ENCODE peak calls at places on chromosomes 16 and 17, in six cellular contexts. One of them, this sample, is unnamed.
A peak's percentile ranks its signal among the peaks of the same experiment; 100 is the strongest.

GRCh38 chr17:32267690-32268205 is 2.1 kb downstream of the RHBDL3 start:
- DNase-seq in heart right ventricle: no peak
- DNase-seq in stomach: no peak
- DNase-seq in A549: no peak
- DNase-seq in AG10803: no peak
- DNase-seq in AG04449: no peak
- DNase-seq in this sample: no peak

GRCh38 chr16:83813818-83814653 is 6.3 kb downstream of the HSBP1 start:
- DNase-seq in AG10803: peak; percentile 92
- DNase-seq in AG04449: no peak
- DNase-seq in stomach: no peak
- DNase-seq in A549: peak; percentile 34
- DNase-seq in heart right ventricle: peak; percentile 31
- DNase-seq in this sample: peak; percentile 53

GRCh38 chr17:45384047-45384799 is 48.4 kb downstream of the ARHGAP27 start:
- DNase-seq in heart right ventricle: no peak
- DNase-seq in stomach: no peak
- DNase-seq in AG04449: no peak
- DNase-seq in A549: no peak
- DNase-seq in AG10803: peak; percentile 10
- DNase-seq in this sample: no peak

GRCh38 chr16:11599579-11599978 is 12.9 kb upstream of the LITAF start:
- DNase-seq in heart right ventricle: no peak
- DNase-seq in stomach: no peak
- DNase-seq in AG10803: no peak
- DNase-seq in AG04449: no peak
- DNase-seq in A549: no peak
- DNase-seq in this sample: no peak

GRCh38 chr17:52841971-52842370 is 683.5 kb upstream of the CA10 start:
- DNase-seq in stomach: no peak
- DNase-seq in A549: no peak
- DNase-seq in heart right ventricle: no peak
- DNase-seq in AG04449: no peak
- DNase-seq in AG10803: no peak
- DNase-seq in this sample: no peak

GRCh38 chr17:66978514-66979061 is 14.1 kb downstream of the CACNG4 start:
- DNase-seq in stomach: no peak
- DNase-seq in AG10803: peak; percentile 21
- DNase-seq in A549: no peak
- DNase-seq in AG04449: no peak
- DNase-seq in heart right ventricle: peak; percentile 77
- DNase-seq in this sample: no peak

GRCh38 chr17:2542456-2542855 is 30.8 kb upstream of the METTL16 start:
- DNase-seq in A549: no peak
- DNase-seq in stomach: no peak
- DNase-seq in AG04449: no peak
- DNase-seq in AG10803: no peak
- DNase-seq in heart right ventricle: no peak
- DNase-seq in this sample: no peak

GRCh38 chr16:14669776-14670175 is 24.3 kb downstream of the PLA2G10 start:
- DNase-seq in stomach: peak; percentile 91
- DNase-seq in AG04449: no peak
- DNase-seq in A549: no peak
- DNase-seq in AG10803: no peak
- DNase-seq in heart right ventricle: no peak
- DNase-seq in this sample: no peak

GRCh38 chr16:1877804-1878203 is 5.8 kb upstream of the MEIOB start:
- DNase-seq in stomach: no peak
- DNase-seq in AG10803: no peak
- DNase-seq in A549: no peak
- DNase-seq in AG04449: no peak
- DNase-seq in heart right ventricle: no peak
- DNase-seq in this sample: no peak

GRCh38 chr16:28267356-28267755 is 25.0 kb upstream of the SBK1 start:
- DNase-seq in stomach: no peak
- DNase-seq in heart right ventricle: no peak
- DNase-seq in AG10803: no peak
- DNase-seq in A549: no peak
- DNase-seq in AG04449: no peak
- DNase-seq in this sample: no peak

GRCh38 chr16:50908468-50908867 is 166.6 kb downstream of the CYLD start:
- DNase-seq in A549: no peak
- DNase-seq in stomach: no peak
- DNase-seq in AG10803: no peak
- DNase-seq in heart right ventricle: no peak
- DNase-seq in AG04449: no peak
- DNase-seq in this sample: no peak

GRCh38 chr17:41519501-41520224 is 973 bp upstream of the KRT15 start:
- DNase-seq in AG04449: no peak
- DNase-seq in heart right ventricle: no peak
- DNase-seq in stomach: no peak
- DNase-seq in A549: no peak
- DNase-seq in AG10803: no peak
- DNase-seq in this sample: no peak

GRCh38 chr17:61065263-61065773 is 334.3 kb upstream of the TBX2 start:
- DNase-seq in AG04449: no peak
- DNase-seq in stomach: no peak
- DNase-seq in AG10803: peak; percentile 43
- DNase-seq in heart right ventricle: peak; percentile 11
- DNase-seq in A549: peak; percentile 10
- DNase-seq in this sample: no peak

GRCh38 chr16:84527486-84528269 is 23.2 kb upstream of the MEAK7 start:
- DNase-seq in A549: no peak
- DNase-seq in heart right ventricle: no peak
- DNase-seq in AG10803: no peak
- DNase-seq in stomach: no peak
- DNase-seq in AG04449: no peak
- DNase-seq in this sample: no peak

GRCh38 chr16:27225536-27226360 is 22.4 kb downstream of the KDM8 start:
- DNase-seq in A549: no peak
- DNase-seq in stomach: peak; percentile 53
- DNase-seq in AG04449: no peak
- DNase-seq in heart right ventricle: no peak
- DNase-seq in AG10803: no peak
- DNase-seq in this sample: no peak

GRCh38 chr16:8806272-8806983 is 8.8 kb downstream of the PMM2 start:
- DNase-seq in A549: no peak
- DNase-seq in AG10803: peak; percentile 15
- DNase-seq in stomach: no peak
- DNase-seq in heart right ventricle: no peak
- DNase-seq in AG04449: no peak
- DNase-seq in this sample: no peak

GRCh38 chr17:42804918-42805367 is 6.3 kb downstream of the CNTD1 start:
- DNase-seq in heart right ventricle: no peak
- DNase-seq in stomach: peak; percentile 64
- DNase-seq in AG04449: no peak
- DNase-seq in A549: no peak
- DNase-seq in AG10803: no peak
- DNase-seq in this sample: no peak

GRCh38 chr17:56786989-56787482 is 46.7 kb downstream of the C17orf67 start:
- DNase-seq in AG10803: peak; percentile 96
- DNase-seq in AG04449: peak; percentile 64
- DNase-seq in A549: peak; percentile 27
- DNase-seq in stomach: no peak
- DNase-seq in heart right ventricle: no peak
- DNase-seq in this sample: peak; percentile 92
- H3K4me3 ChIP-seq in AG10803: no peak overlapping the region
- H3K4me3 ChIP-seq in AG04449: no peak overlapping the region
- H3K4me3 ChIP-seq in A549: no peak overlapping the region
- H3K4me3 ChIP-seq in stomach: no peak overlapping the region
- H3K4me3 ChIP-seq in heart right ventricle: no peak overlapping the region
- H3K4me3 ChIP-seq in this sample: no peak overlapping the region

GRCh38 chr17:7839199-7839889 is 5.3 kb downstream of the KDM6B start:
- DNase-seq in A549: no peak
- DNase-seq in stomach: no peak
- DNase-seq in AG10803: no peak
- DNase-seq in heart right ventricle: no peak
- DNase-seq in AG04449: no peak
- DNase-seq in this sample: no peak
- H3K4me3 ChIP-seq in A549: no peak overlapping the region
- H3K4me3 ChIP-seq in stomach: no peak overlapping the region
- H3K4me3 ChIP-seq in AG10803: peak overlapping the region; percentile 90
- H3K4me3 ChIP-seq in heart right ventricle: no peak overlapping the region
- H3K4me3 ChIP-seq in AG04449: peak overlapping the region; percentile 83
- H3K4me3 ChIP-seq in this sample: peak overlapping the region; percentile 39

DNA sequence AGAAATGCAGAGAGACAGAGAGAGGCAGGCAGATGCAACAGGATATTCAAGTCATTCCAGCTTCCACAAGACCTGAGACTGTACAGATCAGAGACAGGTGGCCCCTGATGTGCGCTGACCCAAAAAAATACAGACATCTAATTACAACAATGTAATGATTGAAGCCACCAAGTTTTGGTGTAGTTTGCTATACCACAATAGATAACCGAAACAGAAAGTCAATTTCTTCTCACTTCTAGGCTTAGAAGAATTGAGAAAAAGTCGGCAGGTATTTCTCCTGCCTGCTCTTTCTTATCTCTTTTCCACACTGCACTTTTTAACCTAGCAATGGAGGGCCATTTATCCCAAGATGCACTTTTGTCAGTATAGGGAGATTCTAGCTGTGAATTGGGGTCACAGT is 949.2 kb downstream of the CDH11 start:
- DNase-seq in A549: no peak
- DNase-seq in AG04449: no peak
- DNase-seq in AG10803: no peak
- DNase-seq in stomach: no peak
- DNase-seq in heart right ventricle: no peak
- DNase-seq in this sample: no peak
- H3K4me3 ChIP-seq in A549: no peak overlapping the region
- H3K4me3 ChIP-seq in AG04449: no peak overlapping the region
- H3K4me3 ChIP-seq in AG10803: no peak overlapping the region
- H3K4me3 ChIP-seq in stomach: no peak overlapping the region
- H3K4me3 ChIP-seq in heart right ventricle: no peak overlapping the region
- H3K4me3 ChIP-seq in this sample: no peak overlapping the region

GRCh38 chr17:28747046-28747691 is 3.4 kb downstream of the TRAF4 start:
- DNase-seq in heart right ventricle: no peak
- DNase-seq in A549: no peak
- DNase-seq in stomach: peak; percentile 91
- DNase-seq in AG10803: no peak
- DNase-seq in AG04449: no peak
- DNase-seq in this sample: no peak
- H3K4me3 ChIP-seq in heart right ventricle: no peak overlapping the region
- H3K4me3 ChIP-seq in A549: peak overlapping the region; percentile 93
- H3K4me3 ChIP-seq in stomach: peak overlapping the region; percentile 89
- H3K4me3 ChIP-seq in AG10803: no peak overlapping the region
- H3K4me3 ChIP-seq in AG04449: no peak overlapping the region
- H3K4me3 ChIP-seq in this sample: no peak overlapping the region

This sample was measured in AG09309.